ENCODE peak calls at places on chromosomes 16 and 17, in ten cellular contexts. F, J, P, D, T, W, R, I, U and X are unnamed samples.
A peak's percentile ranks its signal among the peaks of the same experiment; 100 is the strongest.

GRCh38 chr17:45451131-45451530 is 18.5 kb upstream of the ARHGAP27 start:
- DNase-seq in F (no peak), J (no peak), P (no peak), D (no peak), T (peak; percentile 50), W (no peak), R (no peak), I (no peak), U (no peak), X (peak; percentile 9)

GRCh38 chr17:11144358-11145233 is 96.4 kb upstream of the SHISA6 start:
- DNase-seq in F (no peak), J (no peak), P (peak; percentile 75), D (peak; percentile 63), T (peak; percentile 12), W (no peak), R (peak; percentile 25), I (no peak), U (no peak), X (peak; percentile 35)

GRCh38 chr17:67401598-67402504 is 24.8 kb downstream of the PITPNC1 start:
- DNase-seq in F (no peak), J (no peak), P (no peak), D (no peak), T (peak; percentile 11), W (no peak), R (no peak), I (no peak), U (no peak), X (no peak)

GRCh38 chr17:43040655-43041054 is 15.6 kb downstream of the RND2 start:
- DNase-seq in F (no peak), J (no peak), P (no peak), D (no peak), T (no peak), W (no peak), R (no peak), I (no peak), U (no peak), X (no peak)

GRCh38 chr17:31494259-31495048 is 103.0 kb downstream of the RAB11FIP4 start:
- DNase-seq in F (no peak), J (no peak), P (no peak), D (no peak), T (peak; percentile 46), W (no peak), R (no peak), I (no peak), U (no peak), X (no peak)

GRCh38 chr16:2842340-2843000 is 12.4 kb downstream of the ZG16B start:
- DNase-seq in F (no peak), J (peak; percentile 98), P (peak; percentile 14), D (peak; percentile 51), T (peak; percentile 50), W (no peak), R (peak; percentile 35), I (peak; percentile 30), U (peak; percentile 72), X (no peak)

GRCh38 chr17:59521465-59522126 is 43.8 kb upstream of the DHX40 start:
- DNase-seq in F (peak; percentile 22), J (peak; percentile 49), P (peak; percentile 70), D (peak; percentile 75), T (peak; percentile 60), W (peak; percentile 59), R (peak; percentile 34), I (peak; percentile 25), U (peak; percentile 26), X (peak; percentile 42)

GRCh38 chr17:58337126-58337599 is 8.6 kb upstream of the TSPOAP1 start:
- DNase-seq in F (no peak), J (no peak), P (no peak), D (no peak), T (peak; percentile 81), W (peak; percentile 27), R (no peak), I (no peak), U (no peak), X (peak; percentile 50)

GRCh38 chr17:58317421-58318064 is 11.1 kb downstream of the TSPOAP1 start:
- DNase-seq in F (no peak), J (peak; percentile 72), P (peak; percentile 70), D (peak; percentile 77), T (peak; percentile 89), W (peak; percentile 75), R (no peak), I (no peak), U (no peak), X (peak; percentile 75)

GRCh38 chr16:88424536-88425230 is 28.4 kb upstream of the ZFPM1 start:
- DNase-seq in F (no peak), J (no peak), P (no peak), D (no peak), T (no peak), W (no peak), R (no peak), I (no peak), U (no peak), X (no peak)

GRCh38 chr16:85320677-85321385 is 208.6 kb upstream of the CIBAR2 start:
- DNase-seq in F (no peak), J (no peak), P (no peak), D (no peak), T (no peak), W (no peak), R (no peak), I (no peak), U (no peak), X (no peak)

GRCh38 chr17:41959030-41959335 is 7.6 kb upstream of the CNP start:
- DNase-seq in F (no peak), J (no peak), P (no peak), D (no peak), T (no peak), W (peak; percentile 30), R (no peak), I (no peak), U (no peak), X (no peak)

DNA sequence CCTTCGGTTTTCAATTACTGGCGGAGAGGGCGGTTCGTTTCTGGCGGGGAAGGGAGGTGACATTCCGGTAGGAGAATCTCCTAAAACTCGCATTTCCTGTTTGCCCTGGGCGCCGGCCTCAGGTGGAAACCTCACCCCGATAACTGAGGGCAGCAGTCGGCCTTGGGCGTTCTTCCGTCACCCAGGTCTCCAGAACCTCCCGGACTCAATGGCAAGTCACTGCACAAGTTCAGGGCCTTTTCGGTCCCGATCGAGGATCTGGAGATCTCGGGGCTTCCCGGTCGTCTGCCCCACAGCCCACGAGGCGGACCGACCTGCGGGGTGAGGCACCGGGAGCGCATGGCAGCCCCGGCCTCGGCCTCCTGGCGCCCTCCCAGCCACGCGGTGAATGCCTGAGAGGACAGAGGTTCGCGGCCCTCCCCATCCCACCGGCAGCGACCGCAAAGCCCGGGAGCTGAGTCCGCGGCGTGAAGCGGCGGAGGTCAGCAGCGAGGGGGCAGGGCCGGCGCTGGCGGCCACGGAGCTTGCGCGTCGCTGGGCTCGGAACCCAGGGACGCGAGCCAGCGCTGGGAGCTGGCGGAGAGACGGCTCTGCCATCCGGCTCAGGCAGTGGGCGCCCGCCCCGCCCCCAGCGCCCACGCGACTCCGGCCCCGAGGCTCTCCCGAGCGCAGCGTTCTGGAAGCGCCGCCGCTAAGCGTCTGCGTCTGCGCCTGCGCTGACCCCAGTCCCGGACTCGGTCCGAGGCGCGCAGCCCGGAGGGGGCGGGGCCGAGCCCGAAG is 58.4 kb downstream of the SRL start:
- DNase-seq in F (peak; percentile 90), J (peak; percentile 82), P (peak; percentile 98), D (peak; percentile 91), T (peak; percentile 90), W (peak; percentile 92), R (peak; percentile 93), I (peak; percentile 91), U (peak; percentile 94), X (peak; percentile 96)
- TF ChIP-seq CTCF in F (peak; percentile 22), J (no peak), P (no peak), D (no peak), T (no peak), W (no peak), R (peak; percentile 38), I (peak; percentile 40), U (no peak), X (no peak)

DNA sequence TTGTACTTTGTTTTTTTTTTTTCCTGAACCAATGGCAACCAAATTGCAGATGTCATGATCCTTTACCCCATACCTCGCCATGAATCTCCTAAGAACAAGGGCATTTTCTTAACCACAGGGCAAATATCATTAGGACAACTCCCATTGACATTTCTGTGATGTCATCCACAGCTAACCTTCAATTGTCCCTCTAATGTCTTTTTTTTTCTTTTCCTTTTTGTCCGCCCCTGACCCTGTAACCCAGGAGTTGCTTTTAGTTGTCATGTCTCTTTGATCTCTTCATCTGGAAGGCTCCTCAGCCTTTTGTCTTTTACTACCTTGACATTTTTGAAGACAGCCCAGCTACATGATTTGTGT is 410 bp upstream of the NAGPA start:
- DNase-seq in F (no peak), J (no peak), P (no peak), D (no peak), T (no peak), W (no peak), R (no peak), I (no peak), U (no peak), X (no peak)
- H3K27ac ChIP-seq in F (peak overlapping the region; percentile 62), J (peak overlapping the region; percentile 70), P (no peak overlapping the region), D (peak overlapping the region; percentile 79), T (no peak overlapping the region), W (no peak overlapping the region), R (peak overlapping the region; percentile 72), I (peak overlapping the region; percentile 80), U (peak overlapping the region; percentile 78), X (no peak overlapping the region)

GRCh38 chr17:81392909-81393654 is 2.2 kb upstream of the BAHCC1 start:
- DNase-seq in F (no peak), J (no peak), P (no peak), D (no peak), T (peak; percentile 58), W (no peak), R (no peak), I (peak; percentile 48), U (peak; percentile 44), X (no peak)

GRCh38 chr17:81390436-81391214 is 4.6 kb upstream of the BAHCC1 start:
- DNase-seq in F (no peak), J (no peak), P (no peak), D (no peak), T (no peak), W (no peak), R (no peak), I (no peak), U (no peak), X (no peak)

GRCh38 chr17:81391268-81391963 is 3.8 kb upstream of the BAHCC1 start:
- DNase-seq in F (peak; percentile 34), J (no peak), P (no peak), D (no peak), T (no peak), W (no peak), R (no peak), I (no peak), U (no peak), X (no peak)

GRCh38 chr17:81393684-81394376 is 1.4 kb upstream of the BAHCC1 start:
- DNase-seq in F (peak; percentile 100), J (peak; percentile 100), P (peak; percentile 100), D (peak; percentile 100), T (peak; percentile 100), W (peak; percentile 99), R (peak; percentile 100), I (peak; percentile 100), U (peak; percentile 100), X (peak; percentile 99)

GRCh38 chr17:81391964-81392908 is 3.0 kb upstream of the BAHCC1 start:
- DNase-seq in F (peak; percentile 64), J (no peak), P (peak; percentile 62), D (no peak), T (no peak), W (peak; percentile 52), R (no peak), I (peak; percentile 61), U (peak; percentile 75), X (no peak)
- H3K4me1 ChIP-seq in F (peaks cover 46% of the 10 kb centered on the region), J (peaks cover 44% of the 10 kb centered on the region), P (peaks cover 59% of the 10 kb centered on the region), D (peaks cover 34% of the 10 kb centered on the region), T (peaks cover 50% of the 10 kb centered on the region), W (peaks cover 22% of the 10 kb centered on the region), R (peaks cover 56% of the 10 kb centered on the region), I (peaks cover 92% of the 10 kb centered on the region), U (peaks cover 44% of the 10 kb centered on the region), X (peaks cover 10% of the 10 kb centered on the region)

GRCh38 chr16:71479420-71479819 is 9.7 kb downstream of the ZNF19 start:
- DNase-seq in F (no peak), J (no peak), P (peak; percentile 32), D (peak; percentile 29), T (peak; percentile 32), W (peak; percentile 34), R (no peak), I (no peak), U (no peak), X (no peak)
- TF ChIP-seq CTCF in F (no peak), J (peak; percentile 40), P (peak; percentile 73), D (no peak), T (peak; percentile 74), W (peak; percentile 39), R (peak; percentile 6), I (peak; percentile 26), U (no peak), X (peak; percentile 32)